ENCODE peak calls at places on chromosomes 13 and 19, in seven cellular contexts. Q, Z, T, M, W, D and Y are unnamed samples.

GRCh38 chr19:11373885-11374448 is 499 bp upstream of the SWSAP1 start:
- DNase-seq in W (no peak), Q (no peak), D (no peak), Z (no peak), T (no peak), M (no peak), Y (no peak)

GRCh38 chr19:7505682-7506384 is 10.1 kb upstream of the ZNF358 start:
- DNase-seq in Z (no peak), W (no peak), D (peak; percentile 83), Q (no peak), T (no peak), M (peak; percentile 26), Y (peak; percentile 37)

GRCh38 chr13:51815848-51816247 is 11.9 kb upstream of the DHRS12 start:
- DNase-seq in M (no peak), W (no peak), Q (no peak), Z (no peak), D (no peak), T (no peak), Y (no peak)

GRCh38 chr13:75541287-75541686 is 3.6 kb upstream of the COMMD6 start:
- DNase-seq in Q (no peak), D (no peak), Z (no peak), T (no peak), M (no peak), W (no peak), Y (no peak)

GRCh38 chr19:33767898-33768413 is 28.7 kb upstream of the KCTD15 start:
- DNase-seq in Q (peak; percentile 10), T (no peak), M (peak; percentile 29), W (no peak), D (no peak), Z (no peak), Y (peak; percentile 37)

GRCh38 chr19:8220481-8220880 is 11.3 kb downstream of the CERS4 start:
- DNase-seq in W (no peak), T (no peak), M (no peak), D (no peak), Q (no peak), Z (no peak), Y (no peak)

GRCh38 chr13:102591988-102592781 is 4.6 kb upstream of the TPP2 start:
- DNase-seq in T (peak; percentile 67), W (peak; percentile 90), Q (peak; percentile 82), M (peak; percentile 77), Z (peak; percentile 72), D (peak; percentile 84), Y (peak; percentile 65)

GRCh38 chr13:88648598-88649373 is 977.6 kb downstream of the SLITRK5 start:
- DNase-seq in Z (no peak), D (no peak), Q (no peak), T (no peak), W (no peak), M (no peak), Y (no peak)

GRCh38 chr19:50327461-50328256 is 1.5 kb downstream of the KCNC3 start:
- DNase-seq in T (no peak), M (no peak), Q (no peak), D (no peak), Z (no peak), W (peak; percentile 66), Y (no peak)

GRCh38 chr13:75938811-75939525 is 302.8 kb downstream of the LMO7 start:
- DNase-seq in M (no peak), W (no peak), T (no peak), D (no peak), Z (no peak), Q (peak; percentile 61), Y (no peak)

GRCh38 chr19:18294467-18294864 is 13.0 kb upstream of the JUND start:
- DNase-seq in T (peak; percentile 95), Z (no peak), D (peak; percentile 37), M (no peak), W (peak; percentile 94), Q (no peak), Y (no peak)

GRCh38 chr13:80338781-80339577 is 1.9 kb downstream of the SPRY2 start:
- DNase-seq in Z (peak; percentile 76), M (peak; percentile 32), Q (peak; percentile 93), T (no peak), D (peak; percentile 10), W (peak; percentile 89), Y (peak; percentile 48)

GRCh38 chr13:108755084-108755483 is 125.7 kb downstream of the MYO16 start:
- DNase-seq in T (no peak), Z (no peak), D (peak; percentile 3), Q (no peak), W (no peak), M (no peak), Y (no peak)

GRCh38 chr13:34700155-34700554 is 241.9 kb upstream of the NBEA start:
- DNase-seq in Q (no peak), Z (no peak), M (no peak), D (no peak), T (no peak), W (no peak), Y (no peak)

GRCh38 chr13:21518617-21519144 is 59.6 kb upstream of the ZDHHC20 start:
- DNase-seq in D (no peak), Q (no peak), M (no peak), T (no peak), W (no peak), Z (no peak), Y (no peak)

GRCh38 chr19:29867984-29868383 is 56.2 kb downstream of the CCNE1 start:
- DNase-seq in D (no peak), Z (no peak), Q (no peak), T (no peak), W (no peak), M (no peak), Y (no peak)

GRCh38 chr13:59746291-59746962 is 417.3 kb downstream of the DIAPH3 start:
- DNase-seq in M (no peak), D (no peak), T (no peak), W (no peak), Z (no peak), Q (peak; percentile 58), Y (no peak)

GRCh38 chr13:44620057-44620456 is 43.9 kb upstream of the TSC22D1 start:
- DNase-seq in Z (no peak), T (no peak), D (no peak), M (peak; percentile 34), W (no peak), Q (peak; percentile 20), Y (peak; percentile 5)

GRCh38 chr13:87295636-87296035 is 375.5 kb upstream of the SLITRK5 start:
- DNase-seq in W (no peak), D (no peak), M (peak; percentile 8), Z (no peak), T (no peak), Q (no peak), Y (no peak)

GRCh38 chr19:42657551-42657950 is 62.8 kb upstream of the CEACAM8 start:
- DNase-seq in Z (no peak), W (no peak), D (no peak), M (peak; percentile 18), T (no peak), Q (peak; percentile 23), Y (peak; percentile 14)

GRCh38 chr19:46031781-46032596 is 8.8 kb downstream of the IGFL4 start:
- DNase-seq in Q (no peak), D (no peak), Z (no peak), T (no peak), M (no peak), W (no peak), Y (no peak)

GRCh38 chr13:40613192-40613818 is 53.1 kb downstream of the FOXO1 start:
- DNase-seq in Q (no peak), T (peak; percentile 39), W (peak; percentile 82), M (no peak), Z (no peak), D (no peak), Y (no peak)

GRCh38 chr19:18297308-18297707 is 15.9 kb upstream of the JUND start:
- DNase-seq in D (no peak), W (no peak), M (no peak), Q (no peak), Z (no peak), T (no peak), Y (no peak)

GRCh38 chr13:57799624-57800023 is 168.1 kb downstream of the PCDH17 start:
- DNase-seq in Q (no peak), T (no peak), M (no peak), D (no peak), Z (no peak), W (no peak), Y (no peak)

GRCh38 chr19:16893686-16893990 is 4.8 kb downstream of the F2RL3 start:
- DNase-seq in Q (no peak), Z (no peak), D (no peak), W (peak; percentile 90), M (no peak), T (no peak), Y (no peak)

GRCh38 chr13:30725331-30726085 is 9.8 kb upstream of the ALOX5AP start:
- DNase-seq in W (no peak), Z (no peak), Q (peak; percentile 97), T (no peak), D (no peak), M (no peak), Y (no peak)

GRCh38 chr13:114155923-114156883 is 22.9 kb upstream of the CFAP97D2 start:
- DNase-seq in M (no peak), T (no peak), W (no peak), Q (no peak), Z (no peak), D (no peak), Y (no peak)

GRCh38 chr19:4583961-4584669 is 24.6 kb upstream of the SEMA6B start:
- DNase-seq in Z (no peak), D (peak; percentile 10), T (no peak), W (peak; percentile 85), Q (no peak), M (no peak), Y (peak; percentile 54)

GRCh38 chr19:45121827-45122345 is 28.9 kb downstream of the PPP1R37 start:
- DNase-seq in D (no peak), T (no peak), W (no peak), M (no peak), Z (no peak), Q (no peak), Y (no peak)

GRCh38 chr19:18517606-18518005 is 4.3 kb downstream of the ELL start:
- DNase-seq in M (no peak), Z (no peak), W (no peak), Q (no peak), T (no peak), D (no peak), Y (no peak)

GRCh38 chr13:27712421-27712820 is 79.9 kb upstream of the GSX1 start:
- DNase-seq in M (no peak), T (no peak), W (no peak), Z (no peak), Q (peak; percentile 6), D (peak; percentile 5), Y (no peak)

GRCh38 chr13:64556391-64556790 is 2673.7 kb downstream of the PCDH9 start:
- DNase-seq in W (no peak), Z (no peak), M (no peak), T (no peak), D (no peak), Q (peak; percentile 21), Y (no peak)

GRCh38 chr13:108044929-108045328 is 170.4 kb downstream of the LIG4 start:
- DNase-seq in T (no peak), W (no peak), Z (no peak), Q (no peak), M (no peak), D (peak; percentile 27), Y (no peak)

GRCh38 chr19:51296331-51297093 is 14.9 kb upstream of the IGLON5 start:
- DNase-seq in W (no peak), Q (no peak), M (no peak), D (no peak), T (no peak), Z (no peak), Y (no peak)